ENCODE peak calls at places on chromosomes 3 and 15, in eight cellular contexts. One of them, this sample, is unnamed.

GRCh38 chr3:25556504-25556903 is 108.2 kb downstream of the TOP2B start:
- DNase-seq in T-helper 1 cell: no peak
- DNase-seq in A172: no peak
- DNase-seq in pons: no peak
- DNase-seq in transverse colon: no peak
- DNase-seq in T-helper 2 cell: no peak
- DNase-seq in upper lobe of right lung: no peak
- DNase-seq in C1 segment of cervical spinal cord: no peak
- DNase-seq in this sample: no peak

GRCh38 chr15:34327906-34328305 is 9.7 kb downstream of the SLC12A6 start:
- DNase-seq in T-helper 1 cell: no peak
- DNase-seq in T-helper 2 cell: no peak
- DNase-seq in pons: no peak
- DNase-seq in C1 segment of cervical spinal cord: no peak
- DNase-seq in upper lobe of right lung: no peak
- DNase-seq in A172: no peak
- DNase-seq in transverse colon: no peak
- DNase-seq in this sample: no peak

GRCh38 chr3:58333206-58334012 is 717 bp downstream of the PXK start:
- DNase-seq in T-helper 1 cell: peak; percentile 7
- DNase-seq in T-helper 2 cell: no peak
- DNase-seq in pons: no peak
- DNase-seq in upper lobe of right lung: peak; percentile 66
- DNase-seq in A172: peak; percentile 13
- DNase-seq in C1 segment of cervical spinal cord: peak; percentile 25
- DNase-seq in transverse colon: peak; percentile 30
- DNase-seq in this sample: peak; percentile 52

GRCh38 chr3:95407709-95408463 is 1345.0 kb downstream of the NSUN3 start:
- DNase-seq in T-helper 1 cell: no peak
- DNase-seq in C1 segment of cervical spinal cord: no peak
- DNase-seq in T-helper 2 cell: no peak
- DNase-seq in A172: no peak
- DNase-seq in pons: no peak
- DNase-seq in transverse colon: no peak
- DNase-seq in upper lobe of right lung: no peak
- DNase-seq in this sample: no peak

GRCh38 chr15:29126208-29126536 is 143.4 kb downstream of the NSMCE3 start:
- DNase-seq in C1 segment of cervical spinal cord: no peak
- DNase-seq in pons: no peak
- DNase-seq in A172: no peak
- DNase-seq in upper lobe of right lung: no peak
- DNase-seq in T-helper 1 cell: no peak
- DNase-seq in T-helper 2 cell: no peak
- DNase-seq in transverse colon: no peak
- DNase-seq in this sample: no peak

GRCh38 chr15:38842991-38843610 is 278.5 kb upstream of the RASGRP1 start:
- DNase-seq in C1 segment of cervical spinal cord: no peak
- DNase-seq in T-helper 1 cell: no peak
- DNase-seq in upper lobe of right lung: no peak
- DNase-seq in T-helper 2 cell: no peak
- DNase-seq in transverse colon: no peak
- DNase-seq in A172: no peak
- DNase-seq in pons: no peak
- DNase-seq in this sample: peak; percentile 58

GRCh38 chr15:70799667-70800450 is 36.5 kb upstream of the UACA start:
- DNase-seq in T-helper 2 cell: no peak
- DNase-seq in pons: no peak
- DNase-seq in T-helper 1 cell: no peak
- DNase-seq in transverse colon: no peak
- DNase-seq in upper lobe of right lung: no peak
- DNase-seq in C1 segment of cervical spinal cord: no peak
- DNase-seq in A172: peak; percentile 81
- DNase-seq in this sample: peak; percentile 93

GRCh38 chr15:88693191-88693590 is 54.4 kb downstream of the ISG20 start:
- DNase-seq in pons: no peak
- DNase-seq in A172: no peak
- DNase-seq in transverse colon: no peak
- DNase-seq in upper lobe of right lung: no peak
- DNase-seq in T-helper 2 cell: no peak
- DNase-seq in T-helper 1 cell: no peak
- DNase-seq in C1 segment of cervical spinal cord: no peak
- DNase-seq in this sample: no peak

GRCh38 chr3:169923189-169923588 is 11.8 kb downstream of the SAMD7 start:
- DNase-seq in C1 segment of cervical spinal cord: no peak
- DNase-seq in upper lobe of right lung: no peak
- DNase-seq in T-helper 1 cell: no peak
- DNase-seq in transverse colon: peak; percentile 89
- DNase-seq in T-helper 2 cell: no peak
- DNase-seq in pons: no peak
- DNase-seq in A172: no peak
- DNase-seq in this sample: peak; percentile 41

GRCh38 chr3:146222204-146223046 is 28.5 kb downstream of the PLSCR4 start:
- DNase-seq in T-helper 1 cell: no peak
- DNase-seq in transverse colon: peak; percentile 63
- DNase-seq in A172: no peak
- DNase-seq in T-helper 2 cell: no peak
- DNase-seq in pons: no peak
- DNase-seq in upper lobe of right lung: no peak
- DNase-seq in C1 segment of cervical spinal cord: no peak
- DNase-seq in this sample: no peak

GRCh38 chr3:52787672-52788625 is 6.6 kb upstream of the ITIH3 start:
- DNase-seq in A172: no peak
- DNase-seq in pons: no peak
- DNase-seq in transverse colon: no peak
- DNase-seq in T-helper 2 cell: no peak
- DNase-seq in T-helper 1 cell: no peak
- DNase-seq in C1 segment of cervical spinal cord: no peak
- DNase-seq in upper lobe of right lung: no peak
- DNase-seq in this sample: no peak

GRCh38 chr3:108552267-108553159 is 36.7 kb downstream of the CIP2A start:
- DNase-seq in pons: peak; percentile 76
- DNase-seq in T-helper 1 cell: no peak
- DNase-seq in C1 segment of cervical spinal cord: no peak
- DNase-seq in T-helper 2 cell: no peak
- DNase-seq in upper lobe of right lung: no peak
- DNase-seq in A172: peak; percentile 47
- DNase-seq in transverse colon: no peak
- DNase-seq in this sample: peak; percentile 63

GRCh38 chr3:61343543-61343942 is 92.3 kb upstream of the FHIT start:
- DNase-seq in transverse colon: no peak
- DNase-seq in T-helper 1 cell: no peak
- DNase-seq in upper lobe of right lung: no peak
- DNase-seq in pons: no peak
- DNase-seq in A172: no peak
- DNase-seq in T-helper 2 cell: no peak
- DNase-seq in C1 segment of cervical spinal cord: no peak
- DNase-seq in this sample: no peak

GRCh38 chr3:36166477-36166876 is 213.8 kb upstream of the STAC start:
- DNase-seq in pons: no peak
- DNase-seq in T-helper 1 cell: no peak
- DNase-seq in C1 segment of cervical spinal cord: no peak
- DNase-seq in transverse colon: no peak
- DNase-seq in upper lobe of right lung: no peak
- DNase-seq in T-helper 2 cell: no peak
- DNase-seq in A172: peak; percentile 93
- DNase-seq in this sample: peak; percentile 76

GRCh38 chr15:41336549-41336948 is 3.9 kb downstream of the NUSAP1 start:
- DNase-seq in T-helper 2 cell: no peak
- DNase-seq in pons: no peak
- DNase-seq in T-helper 1 cell: no peak
- DNase-seq in upper lobe of right lung: no peak
- DNase-seq in C1 segment of cervical spinal cord: no peak
- DNase-seq in A172: no peak
- DNase-seq in transverse colon: no peak
- DNase-seq in this sample: no peak

GRCh38 chr3:9473496-9473895 is 76.1 kb downstream of the SETD5 start:
- DNase-seq in transverse colon: no peak
- DNase-seq in T-helper 1 cell: no peak
- DNase-seq in upper lobe of right lung: no peak
- DNase-seq in T-helper 2 cell: no peak
- DNase-seq in C1 segment of cervical spinal cord: no peak
- DNase-seq in pons: no peak
- DNase-seq in A172: no peak
- DNase-seq in this sample: no peak

GRCh38 chr3:155676252-155676981 is 68.5 kb downstream of the PLCH1 start:
- DNase-seq in T-helper 1 cell: no peak
- DNase-seq in transverse colon: peak; percentile 10
- DNase-seq in upper lobe of right lung: no peak
- DNase-seq in A172: peak; percentile 35
- DNase-seq in T-helper 2 cell: no peak
- DNase-seq in pons: peak; percentile 22
- DNase-seq in C1 segment of cervical spinal cord: no peak
- DNase-seq in this sample: peak; percentile 77

GRCh38 chr3:124833710-124834332 is 53.3 kb downstream of the ITGB5 start:
- DNase-seq in T-helper 2 cell: no peak
- DNase-seq in pons: no peak
- DNase-seq in A172: no peak
- DNase-seq in T-helper 1 cell: no peak
- DNase-seq in C1 segment of cervical spinal cord: no peak
- DNase-seq in upper lobe of right lung: no peak
- DNase-seq in transverse colon: no peak
- DNase-seq in this sample: no peak

GRCh38 chr3:71101014-71101413 is 482.5 kb downstream of the FOXP1 start:
- DNase-seq in A172: peak; percentile 88
- DNase-seq in transverse colon: no peak
- DNase-seq in C1 segment of cervical spinal cord: no peak
- DNase-seq in pons: no peak
- DNase-seq in T-helper 2 cell: no peak
- DNase-seq in T-helper 1 cell: no peak
- DNase-seq in upper lobe of right lung: no peak
- DNase-seq in this sample: peak; percentile 50

GRCh38 chr3:4738737-4739274 is 240.4 kb upstream of the BHLHE40 start:
- DNase-seq in transverse colon: no peak
- DNase-seq in upper lobe of right lung: no peak
- DNase-seq in T-helper 1 cell: no peak
- DNase-seq in T-helper 2 cell: no peak
- DNase-seq in pons: no peak
- DNase-seq in A172: no peak
- DNase-seq in C1 segment of cervical spinal cord: no peak
- DNase-seq in this sample: no peak

GRCh38 chr3:63896332-63897034 is 15.7 kb downstream of the SCAANT1 start:
- DNase-seq in upper lobe of right lung: no peak
- DNase-seq in T-helper 2 cell: no peak
- DNase-seq in pons: no peak
- DNase-seq in T-helper 1 cell: no peak
- DNase-seq in A172: no peak
- DNase-seq in transverse colon: no peak
- DNase-seq in C1 segment of cervical spinal cord: no peak
- DNase-seq in this sample: no peak

GRCh38 chr3:156803949-156804741 is 22.0 kb upstream of the LEKR1 start:
- DNase-seq in transverse colon: no peak
- DNase-seq in T-helper 2 cell: no peak
- DNase-seq in T-helper 1 cell: no peak
- DNase-seq in A172: no peak
- DNase-seq in pons: no peak
- DNase-seq in C1 segment of cervical spinal cord: no peak
- DNase-seq in upper lobe of right lung: no peak
- DNase-seq in this sample: no peak

GRCh38 chr3:55884491-55885285 is 397.6 kb upstream of the WNT5A start:
- DNase-seq in T-helper 2 cell: no peak
- DNase-seq in A172: peak; percentile 13
- DNase-seq in T-helper 1 cell: no peak
- DNase-seq in upper lobe of right lung: no peak
- DNase-seq in pons: no peak
- DNase-seq in C1 segment of cervical spinal cord: no peak
- DNase-seq in transverse colon: no peak
- DNase-seq in this sample: no peak

GRCh38 chr3:126348308-126348920 is 8.8 kb downstream of the KLF15 start:
- DNase-seq in upper lobe of right lung: no peak
- DNase-seq in transverse colon: no peak
- DNase-seq in A172: no peak
- DNase-seq in C1 segment of cervical spinal cord: no peak
- DNase-seq in pons: no peak
- DNase-seq in T-helper 1 cell: no peak
- DNase-seq in T-helper 2 cell: no peak
- DNase-seq in this sample: no peak

GRCh38 chr3:50303038-50303815 is at the start of gene HYAL1:
- DNase-seq in A172: no peak
- DNase-seq in pons: no peak
- DNase-seq in T-helper 1 cell: no peak
- DNase-seq in upper lobe of right lung: peak; percentile 92
- DNase-seq in T-helper 2 cell: no peak
- DNase-seq in C1 segment of cervical spinal cord: no peak
- DNase-seq in transverse colon: no peak
- DNase-seq in this sample: no peak

GRCh38 chr3:40079203-40079844 is 230.2 kb upstream of the EIF1B start:
- DNase-seq in upper lobe of right lung: no peak
- DNase-seq in A172: no peak
- DNase-seq in pons: no peak
- DNase-seq in T-helper 2 cell: no peak
- DNase-seq in T-helper 1 cell: no peak
- DNase-seq in C1 segment of cervical spinal cord: no peak
- DNase-seq in transverse colon: no peak
- DNase-seq in this sample: peak; percentile 89

GRCh38 chr3:194880940-194881925 is 195.6 kb downstream of the FAM43A start:
- DNase-seq in A172: no peak
- DNase-seq in T-helper 1 cell: no peak
- DNase-seq in upper lobe of right lung: no peak
- DNase-seq in transverse colon: peak; percentile 34
- DNase-seq in C1 segment of cervical spinal cord: no peak
- DNase-seq in pons: no peak
- DNase-seq in T-helper 2 cell: no peak
- DNase-seq in this sample: no peak

GRCh38 chr15:67147410-67147949 is 82.1 kb downstream of the SMAD3 start:
- DNase-seq in C1 segment of cervical spinal cord: no peak
- DNase-seq in T-helper 1 cell: no peak
- DNase-seq in A172: no peak
- DNase-seq in transverse colon: no peak
- DNase-seq in upper lobe of right lung: no peak
- DNase-seq in pons: no peak
- DNase-seq in T-helper 2 cell: no peak
- DNase-seq in this sample: no peak

GRCh38 chr15:85404156-85404921 is 23.9 kb downstream of the AKAP13 start:
- DNase-seq in upper lobe of right lung: no peak
- DNase-seq in A172: no peak
- DNase-seq in T-helper 1 cell: no peak
- DNase-seq in T-helper 2 cell: no peak
- DNase-seq in transverse colon: no peak
- DNase-seq in C1 segment of cervical spinal cord: no peak
- DNase-seq in pons: no peak
- DNase-seq in this sample: peak; percentile 21

GRCh38 chr3:162721736-162722135 is 1225.1 kb downstream of the OTOL1 start:
- DNase-seq in C1 segment of cervical spinal cord: no peak
- DNase-seq in T-helper 1 cell: no peak
- DNase-seq in upper lobe of right lung: no peak
- DNase-seq in pons: no peak
- DNase-seq in T-helper 2 cell: no peak
- DNase-seq in A172: no peak
- DNase-seq in transverse colon: no peak
- DNase-seq in this sample: no peak

GRCh38 chr3:36875397-36875796 is 69.5 kb downstream of the TRANK1 start:
- DNase-seq in A172: no peak
- DNase-seq in T-helper 1 cell: no peak
- DNase-seq in transverse colon: no peak
- DNase-seq in C1 segment of cervical spinal cord: no peak
- DNase-seq in upper lobe of right lung: no peak
- DNase-seq in pons: no peak
- DNase-seq in T-helper 2 cell: no peak
- DNase-seq in this sample: no peak

GRCh38 chr3:163368168-163368567 is 1710.1 kb downstream of the SI start:
- DNase-seq in T-helper 2 cell: no peak
- DNase-seq in pons: no peak
- DNase-seq in C1 segment of cervical spinal cord: no peak
- DNase-seq in A172: peak; percentile 39
- DNase-seq in upper lobe of right lung: no peak
- DNase-seq in transverse colon: no peak
- DNase-seq in T-helper 1 cell: no peak
- DNase-seq in this sample: no peak

GRCh38 chr15:69604050-69604378 is 151.4 kb downstream of the RPLP1 start:
- DNase-seq in pons: no peak
- DNase-seq in upper lobe of right lung: no peak
- DNase-seq in transverse colon: peak; percentile 44
- DNase-seq in T-helper 2 cell: no peak
- DNase-seq in T-helper 1 cell: no peak
- DNase-seq in A172: no peak
- DNase-seq in C1 segment of cervical spinal cord: no peak
- DNase-seq in this sample: peak; percentile 41

GRCh38 chr15:101652783-101653430 is 726 bp upstream of the TM2D3 start:
- DNase-seq in C1 segment of cervical spinal cord: no peak
- DNase-seq in T-helper 2 cell: no peak
- DNase-seq in upper lobe of right lung: no peak
- DNase-seq in transverse colon: no peak
- DNase-seq in pons: no peak
- DNase-seq in A172: no peak
- DNase-seq in T-helper 1 cell: no peak
- DNase-seq in this sample: no peak

This sample was measured in astrocyte of the hippocampus.